ENCODE peak calls at places on chromosomes 4 and X, in six cellular contexts. I is psoas muscle, L is neuronal stem cell, W is GM06990, G is A549, Q is AG09309. N is an unnamed sample.

GRCh38 chrX:148501121-148502066 is 977 bp downstream of the AFF2 start:
- DNase-seq in I (no peak), L (peak), W (peak), G (peak), Q (no peak), N (no peak)

GRCh38 chrX:149570668-149571067 is 16.6 kb downstream of the MAGEA9B start:
- DNase-seq in I (no peak), L (no peak), W (no peak), G (no peak), Q (peak), N (no peak)

GRCh38 chr4:26151615-26152014 is 169.2 kb upstream of the RBPJ start:
- DNase-seq in I (peak), L (no peak), W (no peak), G (no peak), Q (no peak), N (no peak)

GRCh38 chr4:144645621-144646522 is at the start of gene HHIP:
- DNase-seq in I (peak), L (no peak), W (peak), G (peak), Q (no peak), N (peak)

GRCh38 chr4:20356565-20356964 is 104.9 kb downstream of the SLIT2 start:
- DNase-seq in I (no peak), L (peak), W (no peak), G (no peak), Q (no peak), N (peak)

GRCh38 chr4:128863314-128864075 is 54.0 kb downstream of the JADE1 start:
- DNase-seq in I (peak), L (peak), W (peak), G (peak), Q (no peak), N (peak)

GRCh38 chrX:16770970-16771482 is 15.2 kb upstream of the TXLNG start:
- DNase-seq in I (no peak), L (no peak), W (no peak), G (no peak), Q (no peak), N (no peak)

GRCh38 chr4:166700592-166700991 is 533.7 kb downstream of the SPOCK3 start:
- DNase-seq in I (no peak), L (no peak), W (no peak), G (no peak), Q (no peak), N (no peak)

GRCh38 chr4:141890279-141890678 is 253.9 kb downstream of the IL15 start:
- DNase-seq in I (no peak), L (no peak), W (no peak), G (no peak), Q (no peak), N (no peak)

GRCh38 chrX:11566814-11567213 is 98.9 kb downstream of the ARHGAP6 start:
- DNase-seq in I (no peak), L (no peak), W (no peak), G (no peak), Q (no peak), N (no peak)

GRCh38 chr4:3676196-3676595 is 90.0 kb upstream of the ADRA2C start:
- DNase-seq in I (no peak), L (no peak), W (no peak), G (no peak), Q (no peak), N (no peak)

GRCh38 chrX:141879616-141880015 is 24.1 kb upstream of the MAGEC1 start:
- DNase-seq in I (no peak), L (no peak), W (no peak), G (no peak), Q (no peak), N (peak)

GRCh38 chrX:8783100-8784098 is 17.8 kb downstream of the FAM9A start:
- DNase-seq in I (no peak), L (no peak), W (peak), G (peak), Q (no peak), N (peak)

GRCh38 chr4:76704133-76704881 is 193.6 kb downstream of the SOWAHB start:
- DNase-seq in I (no peak), L (no peak), W (no peak), G (no peak), Q (no peak), N (peak)

GRCh38 chr4:80138556-80139538 is 58.5 kb upstream of the PRDM8 start:
- DNase-seq in I (no peak), L (no peak), W (peak), G (no peak), Q (peak), N (no peak)

GRCh38 chr4:56220261-56220660 is 167.0 kb downstream of the AASDH start:
- DNase-seq in I (no peak), L (no peak), W (no peak), G (no peak), Q (no peak), N (no peak)

GRCh38 chr4:74418063-74418670 is 26.8 kb upstream of the AREG start:
- DNase-seq in I (no peak), L (no peak), W (no peak), G (peak), Q (peak), N (no peak)

GRCh38 chr4:187020681-187021080 is 297.0 kb upstream of the FAT1 start:
- DNase-seq in I (no peak), L (no peak), W (no peak), G (no peak), Q (no peak), N (no peak)

GRCh38 chr4:133641191-133641590 is 492.1 kb downstream of the PCDH10 start:
- DNase-seq in I (no peak), L (peak), W (no peak), G (no peak), Q (no peak), N (no peak)

GRCh38 chr4:10077101-10077491 is 39.5 kb downstream of the WDR1 start:
- DNase-seq in I (no peak), L (no peak), W (no peak), G (no peak), Q (no peak), N (no peak)

GRCh38 chr4:122963222-122963621 is 40.8 kb upstream of the NUDT6 start:
- DNase-seq in I (no peak), L (no peak), W (no peak), G (no peak), Q (no peak), N (no peak)

GRCh38 chr4:2075987-2076907 is 17.1 kb downstream of the NAT8L start:
- DNase-seq in I (no peak), L (no peak), W (no peak), G (no peak), Q (no peak), N (no peak)

GRCh38 chr4:85825937-85826678 is 351.2 kb downstream of the ARHGAP24 start:
- DNase-seq in I (no peak), L (peak), W (no peak), G (peak), Q (peak), N (peak)

GRCh38 chr4:2178986-2179385 is 62.9 kb downstream of the HAUS3 start:
- DNase-seq in I (no peak), L (no peak), W (no peak), G (no peak), Q (no peak), N (no peak)

GRCh38 chr4:2354760-2355159 is 63.7 kb downstream of the ZFYVE28 start:
- DNase-seq in I (no peak), L (no peak), W (no peak), G (no peak), Q (no peak), N (no peak)

GRCh38 chr4:84497220-84497834 is 1.8 kb downstream of the NKX6-1 start:
- DNase-seq in I (no peak), L (no peak), W (no peak), G (no peak), Q (no peak), N (peak)

GRCh38 chr4:81875962-81876650 is 404.4 kb upstream of the RASGEF1B start:
- DNase-seq in I (no peak), L (no peak), W (no peak), G (no peak), Q (no peak), N (peak)

GRCh38 chrX:119734897-119735339 is 23.5 kb upstream of the SOWAHD start:
- DNase-seq in I (peak), L (no peak), W (no peak), G (no peak), Q (no peak), N (no peak)

GRCh38 chr4:56077676-56078075 is 128.9 kb downstream of the CEP135 start:
- DNase-seq in I (no peak), L (no peak), W (no peak), G (no peak), Q (no peak), N (no peak)

GRCh38 chr4:179097741-179098140 is 1655.5 kb upstream of the AGA start:
- DNase-seq in I (no peak), L (peak), W (no peak), G (no peak), Q (no peak), N (peak)

GRCh38 chr4:6272863-6273660 is 3.4 kb downstream of the WFS1 start:
- DNase-seq in I (no peak), L (no peak), W (no peak), G (peak), Q (peak), N (no peak)

GRCh38 chr4:139913398-139913990 is 240.5 kb downstream of the MAML3 start:
- DNase-seq in I (no peak), L (no peak), W (no peak), G (no peak), Q (no peak), N (peak)

GRCh38 chrX:7444967-7445366 is 297.0 kb upstream of the PUDP start:
- DNase-seq in I (no peak), L (no peak), W (no peak), G (no peak), Q (no peak), N (no peak)

GRCh38 chr4:57211131-57211530 is 100.9 kb upstream of the IGFBP7 start:
- DNase-seq in I (no peak), L (no peak), W (no peak), G (no peak), Q (no peak), N (no peak)

GRCh38 chr4:183797041-183797444 is 108.1 kb upstream of the STOX2 start:
- DNase-seq in I (no peak), L (peak), W (no peak), G (peak), Q (no peak), N (peak)

GRCh38 chr4:55087016-55087929 is 38.1 kb downstream of the KDR start:
- DNase-seq in I (no peak), L (no peak), W (no peak), G (no peak), Q (no peak), N (peak)

GRCh38 chrX:68431836-68432235 is 1.5 kb downstream of the OPHN1 start:
- DNase-seq in I (no peak), L (no peak), W (no peak), G (no peak), Q (no peak), N (no peak)

GRCh38 chrX:68438575-68438974 is 5.3 kb upstream of the OPHN1 start:
- DNase-seq in I (no peak), L (no peak), W (no peak), G (no peak), Q (no peak), N (no peak)

GRCh38 chrX:68432648-68433047 is 647 bp downstream of the OPHN1 start:
- DNase-seq in I (no peak), L (no peak), W (no peak), G (no peak), Q (no peak), N (no peak)

GRCh38 chrX:68433155-68433980 is at the start of gene OPHN1:
- DNase-seq in I (peak), L (peak), W (no peak), G (peak), Q (peak), N (peak)

DNA sequence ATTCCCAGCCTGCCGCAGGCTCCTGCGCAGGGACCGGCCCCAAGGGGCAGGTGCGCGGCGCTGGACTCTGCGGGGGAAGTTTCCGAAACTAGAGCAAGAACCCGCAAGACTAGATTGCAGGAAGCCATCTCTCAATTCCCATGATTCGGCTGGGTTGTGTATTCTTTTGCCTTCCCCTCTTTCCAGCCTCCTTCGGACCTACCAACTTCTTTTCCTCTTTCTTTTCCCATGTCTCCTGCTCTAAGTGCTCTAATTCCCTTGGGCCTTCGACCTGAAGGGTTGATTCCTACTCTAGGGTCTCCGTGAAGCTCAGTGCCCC is 645 bp upstream of the OPHN1 start:
- DNase-seq in I (no peak), L (no peak), W (no peak), G (no peak), Q (no peak), N (no peak)
- H3K4me3 ChIP-seq in I (peak), L (peak), W (no peak), G (peak), Q (peak), N (peak)

DNA sequence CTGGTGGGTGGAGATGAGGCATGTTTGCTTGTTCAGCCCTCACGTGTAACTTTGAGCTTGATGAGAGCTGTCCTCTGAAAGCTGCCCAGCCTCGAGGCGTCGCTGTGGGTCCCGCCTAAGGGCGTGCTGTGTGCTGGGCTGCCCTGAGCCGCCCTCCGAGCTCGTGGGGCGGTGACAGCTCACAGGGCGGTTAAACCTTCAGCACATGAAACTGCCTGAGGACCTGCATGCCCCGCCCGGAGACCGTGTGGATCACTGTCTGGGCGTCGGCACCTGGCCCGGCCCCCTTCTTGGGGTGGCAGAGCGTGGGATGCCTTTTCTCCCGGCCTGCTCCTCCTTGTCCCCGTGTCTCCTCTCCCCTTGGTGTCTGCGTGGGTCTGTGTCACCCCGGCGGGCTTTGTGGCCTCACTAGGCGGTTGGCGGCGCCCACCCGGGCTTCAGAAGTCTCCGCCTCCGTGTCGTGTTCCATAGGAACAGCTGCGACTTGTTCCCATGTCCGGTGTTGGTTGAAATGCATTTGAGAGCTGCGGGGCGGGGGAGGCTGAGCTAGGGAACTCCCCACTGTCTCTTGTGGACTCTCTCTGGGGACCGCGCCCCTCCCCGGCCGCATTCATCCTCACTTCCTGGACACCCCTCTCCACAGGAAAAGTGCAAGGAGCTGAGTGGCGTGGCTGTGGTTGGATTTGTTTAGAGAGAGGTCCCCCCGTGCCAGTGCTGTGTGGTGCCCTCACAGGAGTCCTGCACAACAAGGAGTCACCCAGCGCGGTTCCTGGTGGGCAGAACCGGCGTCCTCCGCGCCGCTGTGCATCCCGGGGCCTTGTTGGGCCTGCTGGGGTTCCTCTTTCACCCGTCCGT is 6.8 kb downstream of the AKAP17A start:
- DNase-seq in I (no peak), L (no peak), W (no peak), G (no peak), Q (no peak), N (no peak)
- H3K4me3 ChIP-seq in I (no peak), L (no peak), W (no peak), G (no peak), Q (no peak), N (no peak)

GRCh38 chr4:107035711-107036601 is at the start of gene DKK2:
- DNase-seq in I (peak), L (peak), W (no peak), G (no peak), Q (no peak), N (no peak)
- H3K4me3 ChIP-seq in I (peak), L (peak), W (peak), G (peak), Q (peak), N (peak)

GRCh38 chr4:59814402-59814801 is 1385.7 kb upstream of the ADGRL3 start:
- DNase-seq in I (no peak), L (no peak), W (no peak), G (no peak), Q (no peak), N (no peak)

GRCh38 chr4:59818656-59819055 is 1381.5 kb upstream of the ADGRL3 start:
- DNase-seq in I (no peak), L (no peak), W (no peak), G (peak), Q (no peak), N (peak)
- H3K4me3 ChIP-seq in I (peak), L (no peak), W (no peak), G (peak), Q (no peak), N (no peak)

GRCh38 chr4:174218127-174218790 is 65.2 kb downstream of the FBXO8 start:
- DNase-seq in I (no peak), L (peak), W (no peak), G (no peak), Q (no peak), N (no peak)

GRCh38 chr4:174216935-174217272 is 66.6 kb downstream of the FBXO8 start:
- DNase-seq in I (no peak), L (peak), W (no peak), G (no peak), Q (no peak), N (no peak)

GRCh38 chr4:174215936-174216699 is 67.3 kb downstream of the FBXO8 start:
- DNase-seq in I (no peak), L (peak), W (no peak), G (no peak), Q (no peak), N (no peak)

GRCh38 chr4:174215055-174215454 is 68.4 kb downstream of the FBXO8 start:
- DNase-seq in I (no peak), L (no peak), W (no peak), G (no peak), Q (no peak), N (no peak)

DNA sequence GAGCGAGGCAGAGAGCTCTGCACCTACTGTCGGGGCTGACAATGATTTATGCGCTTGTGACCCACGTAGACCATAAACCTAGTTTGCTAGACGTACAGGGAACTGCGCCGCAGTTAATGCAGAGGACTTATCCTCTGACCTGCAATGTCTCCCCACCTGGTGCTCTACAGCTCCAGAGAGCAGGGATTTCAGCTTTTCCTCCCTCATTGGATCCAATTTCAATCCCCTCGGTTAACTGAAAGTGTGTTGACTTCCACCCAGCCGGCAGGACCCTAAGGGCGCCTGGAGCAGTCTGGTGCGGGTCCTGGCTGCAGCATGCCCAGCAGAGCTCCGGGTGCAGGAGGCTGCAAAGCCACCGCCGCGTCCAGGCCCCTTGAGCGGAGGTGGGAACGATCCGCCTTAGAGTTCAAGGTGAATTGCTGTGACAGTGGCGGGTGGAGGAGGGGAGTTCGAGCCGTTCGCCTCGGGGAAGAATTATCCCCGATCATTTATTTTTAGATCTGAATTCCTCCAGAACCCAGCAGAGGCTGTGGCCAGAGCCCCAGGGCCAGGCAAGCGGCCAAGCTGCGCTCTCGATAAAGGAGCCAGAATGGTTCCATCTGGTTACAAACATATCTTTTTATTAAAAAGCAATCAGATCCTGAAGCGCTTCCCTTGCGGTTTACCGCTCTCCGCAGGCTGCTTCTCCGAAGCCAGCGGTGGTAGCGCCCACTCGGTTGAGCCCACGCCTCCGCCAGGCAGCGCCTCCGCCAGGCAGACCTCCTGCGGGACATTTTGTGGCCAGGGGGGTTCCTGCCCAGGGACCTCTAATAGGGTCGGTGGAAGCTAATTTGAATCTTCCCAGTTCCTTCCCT is 66.0 kb downstream of the FBXO8 start:
- DNase-seq in I (no peak), L (peak), W (no peak), G (no peak), Q (peak), N (no peak)
- H3K4me3 ChIP-seq in I (peak), L (no peak), W (no peak), G (peak), Q (peak), N (peak)

N was measured in HAP-1.